ENCODE peak calls at places on chromosomes 13 and 19, in four cellular contexts. D is thoracic aorta, H is psoas muscle, K is GM23248. V is an unnamed sample.

GRCh38 chr13:42812311-42812710 is 30.9 kb downstream of the FAM216B start:
- DNase-seq in D (no peak), H (no peak), K (peak), V (no peak)

GRCh38 chr13:29196409-29197074 is 376.4 kb downstream of the MTUS2 start:
- DNase-seq in K (no peak), H (no peak), D (no peak), V (no peak)

GRCh38 chr13:73741111-73741510 is 393.1 kb downstream of the KLF12 start:
- DNase-seq in H (no peak), K (peak), D (no peak), V (no peak)

GRCh38 chr19:38023661-38024574 is 116.9 kb downstream of the SIPA1L3 start:
- DNase-seq in H (no peak), K (no peak), D (no peak), V (no peak)

GRCh38 chr13:113887700-113888201 is 23.9 kb upstream of the GAS6 start:
- DNase-seq in K (peak), D (no peak), H (no peak), V (no peak)

GRCh38 chr13:93865235-93865634 is 614.2 kb downstream of the DCT start:
- DNase-seq in H (no peak), K (no peak), D (no peak), V (no peak)

GRCh38 chr13:111213964-111214726 is 99.0 kb downstream of the ARHGEF7 start:
- DNase-seq in H (no peak), D (no peak), K (no peak), V (peak)

GRCh38 chr13:42524487-42525034 is 49.4 kb upstream of the TNFSF11 start:
- DNase-seq in D (no peak), H (no peak), K (no peak), V (no peak)

GRCh38 chr13:44155422-44156293 is 218.0 kb upstream of the SERP2 start:
- DNase-seq in K (peak), H (peak), D (peak), V (peak)

GRCh38 chr13:43376596-43376995 is 353.2 kb downstream of the DNAJC15 start:
- DNase-seq in H (no peak), K (no peak), D (no peak), V (no peak)

GRCh38 chr13:30841161-30841560 is 64.9 kb upstream of the MEDAG start:
- DNase-seq in D (no peak), K (peak), H (no peak), V (no peak)

DNA sequence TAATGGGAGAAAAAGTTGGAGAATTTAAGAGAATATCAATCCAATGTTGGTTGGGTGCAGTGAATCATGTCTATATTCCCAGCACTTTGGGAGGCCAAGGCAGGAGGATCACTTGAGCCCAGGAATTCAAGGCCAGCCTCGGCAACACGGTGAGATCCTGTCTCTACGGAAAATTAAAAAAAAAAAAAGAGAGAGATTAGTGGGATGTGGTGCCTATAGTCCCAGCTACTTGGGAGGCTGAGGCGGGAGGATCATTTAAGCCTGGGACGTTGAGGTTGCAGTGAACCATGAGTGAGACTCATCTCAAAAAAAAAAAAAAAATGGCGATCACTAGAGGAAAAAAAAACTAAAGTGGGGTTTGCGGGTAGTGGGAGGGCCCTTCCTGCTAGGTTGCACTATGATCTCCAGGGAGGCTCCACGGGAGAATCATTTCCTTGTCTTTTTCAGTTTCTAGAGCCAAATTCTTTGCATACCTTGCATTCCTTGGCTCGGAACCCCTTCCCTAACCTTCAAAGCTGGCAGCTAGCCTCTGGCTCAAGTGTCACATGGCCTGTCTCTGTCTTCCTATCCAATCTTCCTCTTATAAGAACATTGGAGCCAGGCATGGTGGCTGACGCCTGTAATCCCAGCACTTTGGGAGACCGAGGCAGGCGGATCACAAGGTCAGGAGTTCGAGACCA is 5.8 kb upstream of the ERCC2 start:
- DNase-seq in K (peak), H (peak), D (no peak), V (peak)
- H3K27ac ChIP-seq in K (peak), H (no peak), D (no peak), V (no peak)

DNA sequence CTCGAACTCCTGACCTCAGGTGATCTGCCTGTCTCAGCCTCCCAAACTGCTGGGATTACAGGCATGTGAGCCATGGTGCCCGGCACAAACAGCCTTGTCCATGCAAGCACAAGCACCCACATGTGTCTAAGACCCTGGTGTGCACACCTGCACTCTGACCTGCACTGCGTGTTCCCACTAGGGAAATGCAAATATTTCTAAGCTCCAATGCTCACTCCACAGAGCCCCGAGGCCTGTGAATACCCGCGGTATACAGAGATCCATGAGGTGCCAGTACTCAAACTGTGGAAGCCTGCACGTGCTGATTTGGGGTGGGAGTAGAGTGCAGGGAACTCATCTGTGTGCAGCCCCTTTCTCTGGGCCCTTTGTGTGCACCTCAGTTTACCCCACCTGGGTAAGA is 14.7 kb downstream of the GADD45B start:
- DNase-seq in D (no peak), K (no peak), H (no peak), V (no peak)
- H3K4me3 ChIP-seq in D (no peak), K (no peak), H (peak), V (no peak)

GRCh38 chr13:100433475-100433874 is 155.1 kb downstream of the GGACT start:
- DNase-seq in H (no peak), K (no peak), D (no peak), V (no peak)
- H3K27ac ChIP-seq in H (no peak), K (no peak), D (no peak), V (no peak)

GRCh38 chr13:86909318-86909717 is 761.9 kb upstream of the SLITRK5 start:
- DNase-seq in K (no peak), H (no peak), D (no peak), V (no peak)
- H3K4me3 ChIP-seq in K (no peak), H (no peak), D (no peak), V (no peak)